ENCODE peak calls at places on chromosomes 12 and 14, in four cellular contexts. T is HepG2, O is IMR-90, B is psoas muscle. H is an unnamed sample.

GRCh38 chr12:6026998-6027397 is 81.9 kb upstream of the ANO2 start:
- DNase-seq in T (no peak), O (no peak), B (no peak), H (no peak)

GRCh38 chr12:80200414-80200813 is 101.1 kb downstream of the OTOGL start:
- DNase-seq in B (no peak), T (no peak), O (no peak), H (no peak)

GRCh38 chr14:98136420-98136819 is 1135.6 kb downstream of the BCL11B start:
- DNase-seq in T (no peak), O (no peak), B (no peak), H (no peak)

GRCh38 chr14:36988568-36988967 is 183.8 kb downstream of the SLC25A21 start:
- DNase-seq in O (peak; percentile 67), B (no peak), T (no peak), H (no peak)

GRCh38 chr14:35414365-35414764 is 9.8 kb upstream of the NFKBIA start:
- DNase-seq in O (peak; percentile 49), T (no peak), B (no peak), H (peak; percentile 40)

GRCh38 chr14:100138082-100138787 is 21.2 kb downstream of the DEGS2 start:
- DNase-seq in B (no peak), T (no peak), O (no peak), H (no peak)

GRCh38 chr12:117360551-117361311 is 695 bp downstream of the NOS1 start:
- DNase-seq in T (no peak), O (no peak), B (no peak), H (no peak)

GRCh38 chr12:51217968-51218606 is at the start of gene POU6F1:
- DNase-seq in T (peak; percentile 57), O (peak; percentile 76), B (peak; percentile 81), H (peak; percentile 73)

GRCh38 chr12:63917864-63918742 is 73.6 kb downstream of the SRGAP1 start:
- DNase-seq in T (peak; percentile 92), O (peak; percentile 96), B (no peak), H (peak; percentile 99)

GRCh38 chr12:122031342-122032216 is 9.9 kb downstream of the BCL7A start:
- DNase-seq in B (no peak), O (no peak), T (no peak), H (no peak)

GRCh38 chr12:85468356-85469157 is 188.5 kb downstream of the ALX1 start:
- DNase-seq in B (no peak), T (peak; percentile 25), O (peak; percentile 68), H (peak; percentile 56)

GRCh38 chr12:111754671-111755070 is 12.1 kb upstream of the ALDH2 start:
- DNase-seq in T (no peak), O (no peak), B (no peak), H (no peak)

GRCh38 chr14:80475074-80475473 is 263.8 kb upstream of the DIO2 start:
- DNase-seq in B (no peak), O (peak; percentile 82), T (no peak), H (peak; percentile 52)

GRCh38 chr12:11716794-11717532 is 67.5 kb downstream of the ETV6 start:
- DNase-seq in B (no peak), T (no peak), O (peak; percentile 56), H (peak; percentile 56)

GRCh38 chr12:124496584-124496983 is 70.8 kb downstream of the NCOR2 start:
- DNase-seq in O (peak; percentile 28), B (no peak), T (no peak), H (no peak)

GRCh38 chr12:1281683-1282366 is 290.8 kb downstream of the ERC1 start:
- DNase-seq in T (no peak), O (peak; percentile 92), B (no peak), H (peak; percentile 77)

GRCh38 chr14:56170028-56170427 is 51.8 kb downstream of the PELI2 start:
- DNase-seq in B (no peak), O (peak; percentile 43), T (no peak), H (peak; percentile 36)

GRCh38 chr12:19969476-19969875 is 398.9 kb upstream of the PDE3A start:
- DNase-seq in O (no peak), T (no peak), B (no peak), H (no peak)

GRCh38 chr14:95463173-95463901 is 53.1 kb downstream of the SYNE3 start:
- DNase-seq in T (no peak), O (no peak), B (peak; percentile 41), H (no peak)

GRCh38 chr12:132006056-132006680 is 56.4 kb downstream of the EP400 start:
- DNase-seq in O (peak; percentile 15), T (no peak), B (no peak), H (peak; percentile 72)

GRCh38 chr12:131074221-131075083 is 120.7 kb downstream of the ADGRD1 start:
- DNase-seq in B (peak; percentile 50), O (no peak), T (no peak), H (peak; percentile 34)

GRCh38 chr14:97788846-97789528 is 991.8 kb downstream of the VRK1 start:
- DNase-seq in O (no peak), T (no peak), B (no peak), H (no peak)

GRCh38 chr14:55881577-55882241 is 236.5 kb upstream of the PELI2 start:
- DNase-seq in O (peak; percentile 16), T (no peak), B (no peak), H (peak; percentile 36)

GRCh38 chr14:31269599-31270195 is 62.1 kb upstream of the HECTD1 start:
- DNase-seq in B (no peak), O (peak; percentile 57), T (no peak), H (peak; percentile 23)

GRCh38 chr14:103770902-103771301 is 55.3 kb downstream of the ZFYVE21 start:
- DNase-seq in O (no peak), B (no peak), T (no peak), H (no peak)
- TF ChIP-seq CTCF in O (no peak), B (no peak), T (peak; percentile 40), H (no peak)

GRCh38 chr14:22510527-22511110 is 78.4 kb downstream of the DAD1 start:
- DNase-seq in B (no peak), T (no peak), O (peak; percentile 74), H (peak; percentile 88)

GRCh38 chr14:22508662-22509035 is 80.4 kb downstream of the DAD1 start:
- DNase-seq in O (no peak), B (no peak), T (no peak), H (no peak)

GRCh38 chr14:22509036-22509709 is 79.9 kb downstream of the DAD1 start:
- DNase-seq in O (no peak), B (no peak), T (no peak), H (no peak)

GRCh38 chr14:22508150-22508457 is 80.9 kb downstream of the DAD1 start:
- DNase-seq in B (no peak), O (no peak), T (no peak), H (no peak)

GRCh38 chr14:22509751-22510300 is 79.2 kb downstream of the DAD1 start:
- DNase-seq in T (no peak), B (no peak), O (no peak), H (no peak)
- H3K4me3 ChIP-seq in T (no peak overlapping the region), B (no peak overlapping the region), O (no peak overlapping the region), H (no peak overlapping the region)

GRCh38 chr12:24697295-24697694 is 251.6 kb downstream of the BCAT1 start:
- DNase-seq in T (no peak), B (no peak), O (no peak), H (no peak)

GRCh38 chr12:24696800-24697199 is 252.1 kb downstream of the BCAT1 start:
- DNase-seq in B (no peak), T (no peak), O (no peak), H (no peak)

GRCh38 chr12:24695657-24696329 is 253.1 kb downstream of the BCAT1 start:
- DNase-seq in B (no peak), T (no peak), O (peak; percentile 44), H (no peak)

GRCh38 chr12:24698972-24699371 is 249.9 kb downstream of the BCAT1 start:
- DNase-seq in O (no peak), B (no peak), T (no peak), H (no peak)

DNA sequence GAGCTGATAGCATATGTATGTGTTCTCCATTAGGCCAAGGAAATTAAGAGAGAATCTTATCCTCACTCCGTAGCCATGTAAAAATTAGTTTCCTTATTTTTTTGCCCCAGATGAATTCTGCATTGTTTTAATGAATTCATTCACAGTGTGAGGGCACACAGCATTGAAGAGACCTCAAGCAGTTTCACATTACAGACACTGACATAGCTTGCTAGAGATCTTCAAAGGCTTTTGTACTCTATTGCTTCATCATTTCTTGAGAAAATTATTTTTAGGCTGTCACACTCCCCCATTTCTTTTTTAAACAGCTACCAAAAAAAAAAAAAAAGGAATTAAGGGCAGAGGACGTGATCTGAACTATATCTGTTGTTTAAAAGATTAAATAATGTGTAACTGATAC is 251.1 kb downstream of the BCAT1 start:
- DNase-seq in O (no peak), T (no peak), B (no peak), H (no peak)
- TF ChIP-seq CTCF in O (no peak), T (no peak), B (no peak), H (no peak)

DNA sequence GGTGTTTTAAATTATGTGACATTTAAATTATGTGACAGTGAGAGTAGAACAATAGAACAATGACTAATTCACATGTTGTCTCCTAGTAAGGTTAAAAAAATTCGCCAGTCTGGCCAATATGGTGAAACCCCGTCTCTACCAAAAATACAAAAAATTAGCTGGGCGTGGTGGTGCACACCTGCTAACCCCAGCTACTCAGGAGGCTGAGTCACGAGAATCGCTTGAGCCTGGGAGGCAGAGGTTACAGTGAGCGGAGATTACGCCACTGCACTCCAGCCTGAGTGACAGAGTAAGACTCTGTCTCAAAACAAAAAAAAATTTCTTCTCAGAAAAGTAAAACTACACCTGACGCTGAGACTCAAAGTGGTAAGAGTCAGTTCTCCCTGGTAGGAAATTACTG is 2.7 kb downstream of the CS start:
- DNase-seq in T (no peak), O (no peak), B (no peak), H (no peak)
- H3K4me3 ChIP-seq in T (no peak overlapping the region), O (no peak overlapping the region), B (peak overlapping the region; percentile 96), H (no peak overlapping the region)

GRCh38 chr12:2641761-2642160 is 153.0 kb upstream of the FKBP4 start:
- DNase-seq in B (no peak), O (no peak), T (no peak), H (no peak)

GRCh38 chr12:2639020-2639298 is 155.8 kb upstream of the FKBP4 start:
- DNase-seq in B (no peak), T (no peak), O (no peak), H (no peak)

GRCh38 chr12:2641209-2641608 is 153.6 kb upstream of the FKBP4 start:
- DNase-seq in B (no peak), T (no peak), O (peak; percentile 30), H (peak; percentile 25)

GRCh38 chr12:2640709-2641108 is 154.1 kb upstream of the FKBP4 start:
- DNase-seq in T (no peak), B (peak; percentile 72), O (peak; percentile 99), H (peak; percentile 95)

DNA sequence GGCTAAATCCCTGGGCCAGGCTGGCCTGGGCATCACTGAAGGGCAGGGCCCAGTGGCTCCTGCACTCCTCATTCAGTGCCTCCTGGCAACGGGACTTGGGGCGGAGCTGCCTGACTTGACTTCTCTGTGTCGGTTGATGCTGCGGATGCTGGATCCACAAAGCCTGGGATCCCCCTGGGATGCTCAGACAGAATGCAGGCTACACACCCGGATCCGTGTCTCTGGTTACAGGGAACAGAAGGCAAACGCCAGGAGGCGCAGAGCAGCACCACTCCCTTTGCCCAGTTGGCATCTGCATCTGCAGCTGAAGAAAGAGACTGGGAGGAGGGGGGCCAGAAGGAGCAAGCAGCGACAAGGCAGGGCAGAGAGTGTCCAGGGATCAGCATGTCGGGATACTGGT is 154.5 kb upstream of the FKBP4 start:
- DNase-seq in T (no peak), O (no peak), B (peak; percentile 35), H (peak; percentile 70)
- TF ChIP-seq CTCF in T (peak; percentile 4), O (peak; percentile 7), B (peak; percentile 5), H (peak; percentile 54)

GRCh38 chr12:48671231-48671856 is 10.7 kb downstream of the KANSL2 start:
- DNase-seq in B (no peak), O (peak; percentile 67), T (no peak), H (peak; percentile 31)
- H3K4me3 ChIP-seq in B (peak overlapping the region; percentile 15), O (no peak overlapping the region), T (no peak overlapping the region), H (no peak overlapping the region)